ENCODE peak calls at places on chromosomes 4 and X, in five cellular contexts. L is HCT116, S is GM23338, Z is PC-9, I is esophagus squamous epithelium. T is an unnamed sample. For H3K4me1, the result is how much of the 10 kb centered on the place peaks cover.

GRCh38 chr4:67475155-67475554 is 70.1 kb downstream of the CENPC start:
- DNase-seq in I (no peak), L (no peak), S (no peak), Z (no peak), T (no peak)

GRCh38 chr4:135476272-135476671 is 1274.7 kb upstream of the PABPC4L start:
- DNase-seq in S (no peak), I (no peak), Z (no peak), L (no peak), T (no peak)

GRCh38 chr4:26447378-26447777 is 42.9 kb downstream of the CCKAR start:
- DNase-seq in S (no peak), L (no peak), I (no peak), Z (no peak), T (no peak)

GRCh38 chr4:38189445-38189844 is 229.2 kb downstream of the PTTG2 start:
- DNase-seq in I (no peak), S (no peak), L (peak), Z (peak), T (peak)

GRCh38 chrX:18146954-18147353 is 73.7 kb downstream of the BEND2 start:
- DNase-seq in S (peak), I (no peak), Z (no peak), L (no peak), T (peak)

GRCh38 chr4:69749771-69750170 is 10.6 kb downstream of the SULT1B1 start:
- DNase-seq in S (no peak), I (no peak), Z (no peak), L (no peak), T (peak)

GRCh38 chrX:10230222-10230621 is 73.4 kb downstream of the CLCN4 start:
- DNase-seq in I (no peak), Z (no peak), L (no peak), S (no peak), T (no peak)

GRCh38 chrX:49205443-49205842 is 5.5 kb upstream of the SYP start:
- DNase-seq in L (no peak), S (no peak), Z (no peak), I (no peak), T (no peak)

GRCh38 chr4:109702950-109703663 is at the start of gene CASP6:
- DNase-seq in L (peak), S (peak), I (peak), Z (peak), T (peak)

GRCh38 chrX:69388526-69388925 is 115.6 kb upstream of the NALF2 start:
- DNase-seq in I (no peak), S (no peak), L (no peak), Z (no peak), T (no peak)

GRCh38 chrX:104833401-104833800 is 267.4 kb downstream of the IL1RAPL2 start:
- DNase-seq in S (no peak), Z (no peak), L (no peak), I (no peak), T (no peak)

GRCh38 chr4:1453731-1454130 is 47.5 kb upstream of the NKX1-1 start:
- DNase-seq in L (no peak), S (no peak), Z (no peak), I (no peak), T (no peak)

GRCh38 chr4:166435449-166435848 is 562.4 kb downstream of the TLL1 start:
- DNase-seq in L (no peak), Z (no peak), I (no peak), S (no peak), T (peak)

GRCh38 chrX:36867143-36867542 is 141.0 kb upstream of the FAM47C start:
- DNase-seq in S (peak), L (no peak), I (no peak), Z (no peak), T (no peak)

GRCh38 chr4:4673070-4673469 is 131.2 kb upstream of the STX18 start:
- DNase-seq in L (peak), Z (peak), S (peak), I (no peak), T (no peak)

GRCh38 chr4:170476351-170476750 is 386.6 kb upstream of the AADAT start:
- DNase-seq in I (no peak), L (no peak), S (no peak), Z (no peak), T (no peak)

GRCh38 chr4:138239496-138239895 is 2.7 kb downstream of the SLC7A11 start:
- DNase-seq in I (no peak), L (no peak), S (no peak), Z (no peak), T (no peak)

GRCh38 chr4:138241281-138242075 is 671 bp downstream of the SLC7A11 start:
- DNase-seq in I (no peak), S (peak), L (no peak), Z (peak), T (peak)

GRCh38 chr4:138243369-138243768 is 1.2 kb upstream of the SLC7A11 start:
- DNase-seq in I (no peak), S (no peak), Z (no peak), L (peak), T (no peak)

GRCh38 chr4:138242830-138243149 is 641 bp upstream of the SLC7A11 start:
- DNase-seq in S (no peak), I (no peak), L (no peak), Z (no peak), T (no peak)

DNA sequence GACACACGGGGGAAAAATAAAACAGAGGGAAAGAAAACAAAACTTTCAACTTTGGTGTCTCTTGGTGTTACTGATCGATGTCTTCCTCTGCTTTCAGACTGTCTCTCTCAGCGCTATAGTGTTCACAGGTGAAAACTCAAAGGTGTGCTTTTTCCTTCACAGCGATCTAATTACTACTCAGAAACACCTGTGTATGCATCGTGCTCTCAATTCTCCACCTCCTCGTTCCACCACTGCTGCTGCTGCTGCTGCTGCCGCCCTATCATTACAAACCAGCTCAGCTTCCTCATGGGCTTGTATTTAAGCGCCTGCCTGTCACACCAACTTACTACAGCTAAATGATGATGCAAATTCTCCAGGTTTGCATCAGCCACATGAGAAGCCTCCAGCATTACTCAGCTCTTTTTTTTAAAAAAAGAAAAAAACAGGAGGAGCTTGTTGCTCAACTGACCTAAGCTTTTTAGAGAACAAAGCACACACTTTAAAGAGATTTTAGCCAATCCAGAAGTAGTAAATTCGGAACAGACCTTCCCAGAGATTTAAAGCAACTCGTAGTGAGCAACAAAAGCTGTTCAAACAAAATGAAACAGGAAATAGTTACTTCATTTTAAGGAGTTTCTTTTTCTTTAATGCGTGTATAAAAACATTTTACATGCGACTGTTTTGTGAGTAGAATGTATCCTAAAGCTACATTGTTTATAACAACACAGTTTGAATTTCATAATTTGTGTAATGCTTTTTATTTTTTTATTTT is at the start of gene SLC7A11:
- DNase-seq in Z (peak), S (peak), I (peak), L (peak), T (peak)
- TF ChIP-seq CTCF in Z (no peak), S (no peak), I (no peak), L (no peak), T (no peak)

GRCh38 chr4:111494971-111495370 is 650.3 kb upstream of the FAM241A start:
- DNase-seq in L (no peak), I (no peak), Z (no peak), S (no peak), T (no peak)

GRCh38 chr4:111494471-111494870 is 650.8 kb upstream of the FAM241A start:
- DNase-seq in L (no peak), I (no peak), S (no peak), Z (no peak), T (no peak)

GRCh38 chr4:111492501-111492900 is 652.8 kb upstream of the FAM241A start:
- DNase-seq in Z (no peak), S (no peak), L (no peak), I (no peak), T (no peak)
- H3K4me1 ChIP-seq in Z (under half), S (under half), L (under half), I (under half), T (under half)

DNA sequence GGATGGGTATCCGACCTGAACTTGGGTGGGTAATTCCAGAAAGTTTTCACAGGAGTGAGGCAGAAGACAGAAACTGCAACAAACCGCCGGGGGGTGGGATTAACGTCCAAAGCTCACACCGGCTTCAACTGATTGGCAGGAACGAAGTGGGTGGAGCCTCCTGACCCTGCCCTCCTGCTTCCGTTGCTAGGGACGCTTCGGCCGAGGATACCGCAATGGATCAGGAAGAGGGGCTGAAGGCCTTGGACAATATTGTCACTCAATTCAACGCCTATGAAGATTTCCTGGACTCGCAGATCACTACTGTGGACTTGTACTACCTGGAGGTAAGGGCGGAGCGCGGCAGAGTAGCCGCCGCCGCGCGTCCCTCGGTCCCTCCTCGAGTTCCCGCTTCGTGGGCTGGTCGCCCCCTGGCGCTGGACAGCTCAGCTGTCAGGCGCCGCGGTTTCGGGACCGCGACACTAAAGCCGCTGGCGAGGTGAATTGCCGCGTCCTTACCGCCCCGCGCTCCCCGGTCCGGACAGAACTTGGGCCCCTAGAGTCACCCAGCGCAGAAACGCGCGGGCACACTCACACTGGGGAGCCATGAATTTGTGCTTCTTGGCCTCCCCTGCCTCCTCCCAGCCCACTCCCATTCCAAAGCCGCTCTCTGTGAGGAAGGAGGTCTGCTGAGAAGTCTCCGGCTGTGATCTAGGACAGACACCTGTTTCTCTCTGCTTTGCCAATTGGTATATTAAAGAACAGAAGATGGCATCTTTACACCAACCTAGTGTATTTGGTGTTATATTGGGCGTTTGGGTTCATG is at the start of gene CFAP299:
- DNase-seq in I (peak), S (peak), L (peak), Z (peak), T (peak)
- H3K27ac ChIP-seq in I (no peak), S (no peak), L (no peak), Z (no peak), T (no peak)

GRCh38 chrX:8005678-8006347 is 78.6 kb upstream of the PNPLA4 start:
- DNase-seq in Z (no peak), I (no peak), S (no peak), L (no peak), T (no peak)

DNA sequence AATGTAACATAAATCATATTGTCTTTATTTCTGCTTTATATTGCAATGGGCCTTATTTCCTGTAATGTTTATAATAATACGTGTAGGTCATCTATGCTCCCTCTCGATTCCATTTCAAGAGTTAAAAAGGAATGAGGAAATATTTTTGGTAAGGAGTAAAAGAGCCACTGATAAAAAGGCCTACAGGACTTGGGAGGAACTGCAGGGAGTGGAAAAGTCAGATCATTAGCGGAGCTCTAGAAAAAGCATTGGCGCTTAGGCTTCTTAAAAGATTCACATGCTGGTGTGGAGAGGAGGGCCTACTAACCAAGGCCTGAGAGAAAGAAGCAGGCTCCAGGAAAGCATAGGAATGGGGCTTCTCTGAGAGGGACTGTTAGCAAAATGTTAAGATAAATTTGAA is 82.9 kb upstream of the PNPLA4 start:
- DNase-seq in L (no peak), S (peak), I (no peak), Z (no peak), T (no peak)
- TF ChIP-seq CTCF in L (no peak), S (peak), I (no peak), Z (no peak), T (no peak)

DNA sequence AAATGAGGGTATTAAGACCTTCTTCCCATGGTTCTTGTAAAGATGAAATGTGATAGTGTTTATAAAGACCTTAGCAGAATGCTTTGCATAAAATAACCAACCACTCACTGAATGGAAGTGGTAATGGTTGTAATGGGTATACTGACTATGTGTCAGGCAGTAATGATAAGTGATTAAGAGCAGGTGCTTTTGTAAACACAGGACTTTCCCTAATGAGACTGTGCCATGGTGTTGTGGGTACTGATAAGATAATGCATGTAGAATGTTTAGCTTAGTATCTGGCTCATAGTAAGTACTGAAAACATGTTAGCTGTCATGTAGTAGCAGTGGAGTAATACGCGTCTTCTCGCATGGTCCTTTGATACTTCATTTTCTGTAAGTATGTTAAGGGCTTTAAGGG is 6.9 kb downstream of the LSM6 start:
- DNase-seq in L (no peak), I (no peak), Z (no peak), S (no peak), T (no peak)
- H3K4me1 ChIP-seq in L (under half), I (under half), Z (under half), S (under half), T (under half)

GRCh38 chr4:47068986-47069385 is 37.6 kb downstream of the GABRB1 start:
- DNase-seq in Z (no peak), S (no peak), I (no peak), L (no peak), T (no peak)
- H3K27ac ChIP-seq in Z (no peak), S (no peak), I (no peak), L (no peak), T (no peak)

GRCh38 chrX:11787564-11787963 is 29.5 kb downstream of the MSL3 start:
- DNase-seq in S (peak), I (no peak), L (peak), Z (no peak), T (no peak)
- TF ChIP-seq CTCF in S (peak), I (peak), L (peak), Z (no peak), T (peak)

T was measured in foreskin keratinocyte.